ENCODE peak calls at places on chromosomes 1 and 21, in four cellular contexts. U is endothelial cell, P is nephron progenitor cell, Y is cardiac muscle cell. D is an unnamed sample.

GRCh38 chr1:96843601-96844000 is 122.0 kb downstream of the PTBP2 start:
- DNase-seq in U (no peak), P (no peak), Y (no peak), D (no peak)

GRCh38 chr1:239892602-239893001 is 199.1 kb upstream of the FMN2 start:
- DNase-seq in U (no peak), P (no peak), Y (no peak), D (no peak)

GRCh38 chr1:172399369-172400072 is 21.0 kb upstream of the C1orf105 start:
- DNase-seq in U (no peak), P (no peak), Y (peak), D (no peak)

GRCh38 chr1:59481915-59482505 is 185.1 kb downstream of the FGGY start:
- DNase-seq in U (no peak), P (no peak), Y (no peak), D (no peak)

GRCh38 chr1:231844986-231845502 is 218.5 kb downstream of the DISC1 start:
- DNase-seq in U (no peak), P (no peak), Y (no peak), D (no peak)

GRCh38 chr21:18493420-18493819 is 89.8 kb upstream of the TMPRSS15 start:
- DNase-seq in U (no peak), P (no peak), Y (no peak), D (no peak)

GRCh38 chr21:32917392-32918135 is 108.2 kb upstream of the OLIG2 start:
- DNase-seq in U (no peak), P (no peak), Y (peak), D (no peak)

GRCh38 chr1:207073906-207074820 is 14.5 kb upstream of the C4BPB start:
- DNase-seq in U (no peak), P (no peak), Y (no peak), D (no peak)

GRCh38 chr1:186900539-186901237 is 71.9 kb downstream of the PLA2G4A start:
- DNase-seq in U (no peak), P (no peak), Y (peak), D (no peak)

GRCh38 chr1:229132106-229132443 is 138.8 kb upstream of the RAB4A start:
- DNase-seq in U (no peak), P (no peak), Y (no peak), D (no peak)

GRCh38 chr1:93672069-93672468 is 9.6 kb downstream of the BCAR3 start:
- DNase-seq in U (no peak), P (no peak), Y (peak), D (no peak)

GRCh38 chr1:168801032-168801745 is 72.2 kb upstream of the DPT start:
- DNase-seq in U (no peak), P (no peak), Y (no peak), D (no peak)

GRCh38 chr1:233759665-233760064 is 144.8 kb upstream of the SLC35F3 start:
- DNase-seq in U (no peak), P (no peak), Y (no peak), D (no peak)

GRCh38 chr1:234848972-234849641 is 239.1 kb upstream of the IRF2BP2 start:
- DNase-seq in U (no peak), P (no peak), Y (peak), D (no peak)

GRCh38 chr1:30523055-30524020 is 200.0 kb downstream of the MATN1 start:
- DNase-seq in U (no peak), P (no peak), Y (peak), D (no peak)

GRCh38 chr1:220274122-220274855 is 2.0 kb upstream of the RAB3GAP2 start:
- DNase-seq in U (no peak), P (no peak), Y (peak), D (no peak)

GRCh38 chr1:178506177-178506576 is 6.7 kb upstream of the TEX35 start:
- DNase-seq in U (no peak), P (no peak), Y (no peak), D (no peak)

GRCh38 chr1:198932351-198932991 is 293.6 kb downstream of the PTPRC start:
- DNase-seq in U (no peak), P (no peak), Y (no peak), D (no peak)

GRCh38 chr1:230167419-230167852 is 100.4 kb downstream of the GALNT2 start:
- DNase-seq in U (peak), P (peak), Y (peak), D (peak)

GRCh38 chr21:42578034-42578433 is 64.4 kb downstream of the SLC37A1 start:
- DNase-seq in U (no peak), P (no peak), Y (no peak), D (no peak)

GRCh38 chr1:232845521-232845920 is 40.3 kb downstream of the MAP10 start:
- DNase-seq in U (no peak), P (no peak), Y (no peak), D (no peak)

GRCh38 chr1:178538192-178538916 is 25.4 kb downstream of the TEX35 start:
- DNase-seq in U (no peak), P (no peak), Y (peak), D (no peak)

GRCh38 chr1:224786533-224787249 is 142.8 kb upstream of the DNAH14 start:
- DNase-seq in U (no peak), P (no peak), Y (no peak), D (no peak)

GRCh38 chr1:114331936-114332335 is 178.3 kb upstream of the SYT6 start:
- DNase-seq in U (no peak), P (no peak), Y (no peak), D (no peak)

GRCh38 chr1:218364028-218364710 is 19.0 kb downstream of the TGFB2 start:
- DNase-seq in U (no peak), P (no peak), Y (no peak), D (no peak)

GRCh38 chr1:246695136-246695535 is 29.1 kb upstream of the SCCPDH start:
- DNase-seq in U (no peak), P (no peak), Y (no peak), D (no peak)

GRCh38 chr1:66403031-66403731 is 130.8 kb upstream of the SGIP1 start:
- DNase-seq in U (no peak), P (no peak), Y (no peak), D (no peak)

GRCh38 chr21:36551731-36552457 is 72.0 kb upstream of the CLDN14 start:
- DNase-seq in U (no peak), P (no peak), Y (peak), D (no peak)

GRCh38 chr1:109959632-109959973 is 25.0 kb upstream of the AHCYL1 start:
- DNase-seq in U (no peak), P (no peak), Y (no peak), D (no peak)

DNA sequence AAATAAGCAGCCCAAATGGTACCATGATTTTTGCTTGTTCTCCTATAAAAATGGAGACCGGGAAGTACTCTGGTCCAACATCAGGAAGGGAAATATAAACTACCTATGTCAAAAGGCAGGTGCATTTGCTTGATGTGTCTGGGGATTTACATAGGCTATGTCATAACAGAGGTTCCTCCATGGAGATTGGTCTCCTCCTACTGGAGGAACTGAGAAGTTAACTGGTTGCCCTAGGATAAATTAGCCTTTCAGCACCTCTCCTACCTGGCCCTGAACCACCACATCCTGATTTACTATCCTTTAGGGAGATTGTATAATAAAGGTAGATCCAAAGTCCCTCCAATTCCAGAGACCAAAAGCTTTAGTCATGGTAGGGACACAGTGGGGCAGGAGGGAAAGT is 1109.3 kb upstream of the B3GALT2 start:
- DNase-seq in U (peak), P (peak), Y (peak), D (no peak)
- TF ChIP-seq CTCF in U (peak), P (peak), Y (peak), D (peak)

DNA sequence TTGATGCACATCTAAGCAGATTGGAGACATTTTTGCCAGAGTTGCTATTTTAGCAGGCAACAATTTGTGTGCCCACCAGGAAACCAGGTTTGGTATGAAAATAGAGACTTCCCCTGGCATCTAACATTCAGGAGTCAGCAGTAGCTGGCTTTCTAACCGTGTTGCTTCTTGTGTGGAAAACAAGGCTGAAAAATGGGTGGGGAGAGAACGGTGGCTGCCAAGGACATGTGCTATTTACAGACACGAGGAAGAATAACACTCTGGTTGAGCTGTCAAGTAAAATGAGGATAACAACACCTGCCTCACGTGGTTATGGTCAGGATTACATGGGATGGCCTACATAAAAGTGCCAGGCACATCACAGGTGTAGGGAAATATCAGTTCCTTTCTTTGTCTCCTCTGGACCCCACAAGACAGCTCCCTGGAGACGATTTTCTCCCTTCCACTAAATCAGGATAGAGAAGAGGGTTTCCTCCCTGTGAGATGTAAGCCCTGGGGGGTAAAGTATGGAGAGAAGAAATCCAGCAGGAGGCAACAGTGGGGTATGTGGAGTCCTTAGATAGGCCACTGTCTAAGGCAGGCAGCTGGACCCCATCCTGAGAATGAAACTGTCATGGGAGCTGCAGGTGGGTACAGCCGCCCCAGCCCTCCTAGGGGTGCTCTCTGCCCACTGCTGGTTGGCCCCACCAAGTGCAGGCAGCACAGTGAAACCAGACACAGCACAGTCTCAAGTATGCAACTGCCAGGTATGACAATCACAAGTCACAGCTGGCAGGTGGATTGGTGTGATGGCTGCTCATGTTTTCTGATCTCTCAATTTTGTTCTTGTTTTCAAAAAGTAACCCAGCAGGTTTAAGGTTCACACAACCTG is 80.3 kb downstream of the TENT5C start:
- DNase-seq in U (no peak), P (no peak), Y (no peak), D (no peak)
- TF ChIP-seq CTCF in U (no peak), P (no peak), Y (peak), D (no peak)

GRCh38 chr1:53321776-53322602 is 5.9 kb downstream of the LRP8 start:
- DNase-seq in U (no peak), P (no peak), Y (no peak), D (no peak)

GRCh38 chr1:53323316-53323715 is 4.6 kb downstream of the LRP8 start:
- DNase-seq in U (no peak), P (no peak), Y (no peak), D (no peak)

GRCh38 chr1:53320646-53321045 is 7.2 kb downstream of the LRP8 start:
- DNase-seq in U (no peak), P (no peak), Y (no peak), D (no peak)

GRCh38 chr1:53319296-53320101 is 8.4 kb downstream of the LRP8 start:
- DNase-seq in U (no peak), P (no peak), Y (no peak), D (no peak)

DNA sequence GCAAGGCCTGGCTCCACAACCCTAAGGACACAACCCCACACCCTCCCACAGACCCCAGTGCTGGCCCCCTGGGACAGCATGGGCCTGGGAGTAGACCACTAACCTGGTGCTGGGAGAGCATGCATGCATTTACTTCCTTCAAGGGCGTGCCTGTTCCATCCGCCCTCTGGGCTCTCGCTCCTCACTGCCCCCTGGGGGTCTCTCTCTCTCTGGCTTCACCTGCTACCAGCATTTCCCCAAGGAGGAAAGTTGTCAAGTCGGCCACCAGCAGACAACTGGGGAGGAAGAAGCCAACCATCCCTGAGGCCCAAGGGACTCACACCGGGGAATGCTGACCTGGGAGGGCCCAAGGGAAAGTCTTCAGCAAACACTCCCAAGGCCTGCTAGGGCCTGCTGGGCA is 6.5 kb downstream of the LRP8 start:
- DNase-seq in U (peak), P (peak), Y (no peak), D (no peak)
- TF ChIP-seq CTCF in U (no peak), P (peak), Y (no peak), D (no peak)

GRCh38 chr1:12621346-12622320 is 3.6 kb upstream of the DHRS3 start:
- DNase-seq in U (no peak), P (no peak), Y (peak), D (no peak)

GRCh38 chr1:12619396-12620141 is 1.6 kb upstream of the DHRS3 start:
- DNase-seq in U (peak), P (peak), Y (peak), D (peak)

GRCh38 chr1:12618661-12619395 is 818 bp upstream of the DHRS3 start:
- DNase-seq in U (peak), P (peak), Y (peak), D (peak)

GRCh38 chr1:12620931-12621330 is 2.9 kb upstream of the DHRS3 start:
- DNase-seq in U (no peak), P (no peak), Y (no peak), D (no peak)

DNA sequence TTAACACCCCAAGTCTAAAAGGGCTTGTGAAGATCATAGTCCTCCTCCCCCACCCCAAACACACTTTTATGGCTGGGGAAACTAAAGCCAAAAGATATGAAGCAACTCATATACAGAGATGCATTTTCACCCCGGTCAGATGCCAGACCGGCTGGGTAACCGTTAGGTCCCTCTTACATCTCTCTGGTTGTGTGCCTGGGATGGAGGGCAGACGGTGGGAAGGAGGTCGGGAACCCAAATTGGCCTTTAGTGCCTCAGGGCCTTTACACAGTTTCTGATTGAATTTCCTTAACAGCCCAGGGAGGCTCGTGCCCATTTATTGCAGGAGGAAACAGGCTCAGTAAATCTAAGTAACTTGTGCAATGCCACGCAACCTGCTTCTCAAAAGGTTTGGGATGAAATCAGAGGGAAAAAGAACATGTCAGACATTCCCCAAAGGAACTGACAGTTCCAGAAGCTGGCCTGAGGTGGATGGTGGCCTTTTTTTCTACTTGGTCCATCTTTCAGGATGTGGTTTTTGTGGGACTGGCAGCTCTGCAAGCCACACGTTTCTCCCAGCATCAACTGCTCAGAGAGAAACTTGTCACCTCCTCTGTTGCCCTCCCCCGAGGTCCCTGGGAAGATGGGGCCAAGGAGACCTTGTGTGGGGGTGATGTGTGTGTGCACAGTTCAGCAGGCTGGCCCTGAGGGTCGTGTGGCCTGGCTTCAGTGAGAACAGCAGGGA is 2.3 kb upstream of the DHRS3 start:
- DNase-seq in U (no peak), P (no peak), Y (no peak), D (no peak)
- TF ChIP-seq CTCF in U (no peak), P (no peak), Y (no peak), D (peak)